ENCODE peak calls at places on chromosome 12, in eight cellular contexts. M is PC-3; T is endodermal cell; Q is tibial artery; C is neural progenitor cell; I is SK-N-SH; J is left ventricle myocardium inferior; X is CD8-positive, alpha-beta T cell. D is an unnamed sample.
A peak's percentile ranks its signal among the peaks of the same experiment; 100 is the strongest.

GRCh38 chr12:33323823-33324222 is 115.8 kb downstream of the SYT10 start:
- DNase-seq in X (no peak), C (no peak), I (no peak), J (no peak), Q (no peak), T (no peak), M (no peak), D (no peak)

GRCh38 chr12:110934093-110934852 is 13.9 kb upstream of the MYL2 start:
- DNase-seq in J (no peak), M (peak; percentile 90), Q (peak; percentile 7), T (peak; percentile 90), I (no peak), X (no peak), C (peak; percentile 38), D (no peak)

GRCh38 chr12:103326190-103326589 is 169.6 kb downstream of the C12orf42 start:
- DNase-seq in Q (no peak), M (peak; percentile 55), C (peak; percentile 50), T (peak; percentile 72), I (peak; percentile 27), J (no peak), X (no peak), D (no peak)

GRCh38 chr12:110109037-110109836 is 14.9 kb upstream of the IFT81 start:
- DNase-seq in J (peak; percentile 61), I (peak; percentile 34), C (peak; percentile 26), T (peak; percentile 87), Q (peak; percentile 97), M (peak; percentile 96), X (no peak), D (peak; percentile 99)

GRCh38 chr12:109228664-109229063 is 80.4 kb downstream of the FOXN4 start:
- DNase-seq in I (no peak), Q (no peak), T (no peak), C (no peak), J (no peak), M (peak; percentile 18), X (no peak), D (no peak)

GRCh38 chr12:98998697-98999299 is 353.7 kb downstream of the APAF1 start:
- DNase-seq in T (no peak), M (peak; percentile 79), J (no peak), X (no peak), C (peak; percentile 45), Q (no peak), I (peak; percentile 55), D (no peak)

GRCh38 chr12:23742574-23742973 is 206.9 kb downstream of the SOX5 start:
- DNase-seq in T (no peak), Q (no peak), X (no peak), C (no peak), I (no peak), M (no peak), J (no peak), D (no peak)

GRCh38 chr12:52604859-52605258 is 3.6 kb upstream of the KRT72 start:
- DNase-seq in J (no peak), I (no peak), M (no peak), C (no peak), T (peak; percentile 40), X (no peak), Q (no peak), D (no peak)

GRCh38 chr12:103455020-103455763 is 40.6 kb downstream of the C12orf42 start:
- DNase-seq in C (no peak), M (no peak), T (no peak), Q (no peak), X (no peak), I (no peak), J (no peak), D (no peak)

GRCh38 chr12:131060011-131060703 is 106.5 kb downstream of the ADGRD1 start:
- DNase-seq in M (no peak), J (no peak), I (no peak), T (peak; percentile 35), C (no peak), X (no peak), Q (peak; percentile 54), D (no peak)

GRCh38 chr12:95286713-95287112 is 69.1 kb downstream of the VEZT start:
- DNase-seq in Q (no peak), I (no peak), X (no peak), J (no peak), M (peak; percentile 35), C (no peak), T (no peak), D (no peak)

GRCh38 chr12:27462151-27462694 is 15.7 kb downstream of the SMCO2 start:
- DNase-seq in J (no peak), M (peak; percentile 73), X (no peak), Q (no peak), C (no peak), T (no peak), I (no peak), D (peak; percentile 74)

GRCh38 chr12:2322554-2323120 is 269.9 kb downstream of the CACNA1C start:
- DNase-seq in C (no peak), T (no peak), Q (no peak), I (no peak), J (no peak), M (no peak), X (no peak), D (no peak)

GRCh38 chr12:127899981-127900380 is 367.0 kb upstream of the TMEM132C start:
- DNase-seq in J (no peak), Q (no peak), C (no peak), T (no peak), X (no peak), M (no peak), I (no peak), D (no peak)

GRCh38 chr12:2891240-2892053 is 756 bp downstream of the TULP3 start:
- DNase-seq in M (peak; percentile 55), I (peak; percentile 68), T (peak; percentile 88), C (peak; percentile 83), X (no peak), Q (peak; percentile 82), J (peak; percentile 51), D (peak; percentile 58)

GRCh38 chr12:53660064-53660463 is 15.8 kb downstream of the ATP5MC2 start:
- DNase-seq in M (no peak), Q (peak; percentile 41), T (no peak), I (no peak), C (no peak), X (no peak), J (no peak), D (no peak)

GRCh38 chr12:946656-947055 is 2.8 kb downstream of the RAD52 start:
- DNase-seq in M (peak; percentile 7), T (no peak), C (no peak), I (no peak), Q (no peak), J (no peak), X (no peak), D (peak; percentile 20)

GRCh38 chr12:2384533-2385328 is 331.9 kb downstream of the CACNA1C start:
- DNase-seq in I (no peak), T (peak; percentile 71), J (no peak), Q (no peak), X (no peak), M (no peak), C (no peak), D (peak; percentile 51)

GRCh38 chr12:97716356-97716755 is 253.8 kb downstream of the RMST start:
- DNase-seq in M (peak; percentile 41), Q (no peak), X (no peak), T (peak; percentile 72), I (peak; percentile 32), J (no peak), C (peak; percentile 25), D (no peak)

GRCh38 chr12:112536367-112536730 is 117.6 kb downstream of the PTPN11 start:
- DNase-seq in M (no peak), Q (no peak), I (no peak), J (no peak), T (no peak), C (no peak), X (no peak), D (no peak)
- H3K27ac ChIP-seq in M (no peak overlapping the region), Q (no peak overlapping the region), I (no peak overlapping the region), J (no peak overlapping the region), T (no peak overlapping the region), C (no peak overlapping the region), X (no peak overlapping the region), D (no peak overlapping the region)

GRCh38 chr12:126093911-126094310 is 1028.7 kb downstream of the AACS start:
- DNase-seq in X (no peak), I (peak; percentile 40), T (peak; percentile 87), J (no peak), Q (no peak), M (peak; percentile 3), C (peak; percentile 67), D (no peak)
- H3K4me3 ChIP-seq in X (no peak overlapping the region), I (no peak overlapping the region), T (no peak overlapping the region), J (no peak overlapping the region), Q (no peak overlapping the region), M (no peak overlapping the region), C (no peak overlapping the region), D (no peak overlapping the region)

GRCh38 chr12:26298785-26299621 is 103.6 kb downstream of the SSPN start:
- DNase-seq in X (no peak), C (no peak), M (peak; percentile 95), T (no peak), Q (no peak), J (no peak), I (peak; percentile 12), D (peak; percentile 73)
- TF ChIP-seq CTCF in X (no peak), C (no peak), M (peak; percentile 71), T (peak; percentile 53), Q (no peak), J (peak; percentile 25), I (peak; percentile 62), D (peak; percentile 58)

GRCh38 chr12:117121456-117121855 is 22.2 kb upstream of the TESC start:
- DNase-seq in M (no peak), J (no peak), Q (no peak), X (no peak), T (no peak), I (no peak), C (no peak), D (no peak)
- H3K27ac ChIP-seq in M (no peak overlapping the region), J (peak overlapping the region; percentile 2), Q (no peak overlapping the region), X (no peak overlapping the region), T (no peak overlapping the region), I (no peak overlapping the region), C (no peak overlapping the region), D (no peak overlapping the region)

GRCh38 chr12:10667581-10667980 is 6.3 kb downstream of the STYK1 start:
- DNase-seq in I (no peak), Q (no peak), J (no peak), C (no peak), T (no peak), M (no peak), X (no peak), D (no peak)
- H3K4me3 ChIP-seq in I (no peak overlapping the region), Q (no peak overlapping the region), J (no peak overlapping the region), C (no peak overlapping the region), T (no peak overlapping the region), M (no peak overlapping the region), X (no peak overlapping the region), D (no peak overlapping the region)

GRCh38 chr12:124391340-124392261 is 96.7 kb downstream of the RFLNA start:
- DNase-seq in M (peak; percentile 80), C (no peak), I (no peak), T (no peak), X (peak; percentile 34), J (peak; percentile 69), Q (peak; percentile 87), D (peak; percentile 68)

GRCh38 chr12:124388038-124388676 is 93.3 kb downstream of the RFLNA start:
- DNase-seq in M (no peak), X (no peak), J (no peak), I (no peak), Q (no peak), C (no peak), T (no peak), D (no peak)

GRCh38 chr12:124390442-124391116 is 95.7 kb downstream of the RFLNA start:
- DNase-seq in I (no peak), J (peak; percentile 66), T (no peak), M (peak; percentile 83), C (no peak), Q (peak; percentile 87), X (no peak), D (peak; percentile 77)

GRCh38 chr12:124388679-124389536 is 94.0 kb downstream of the RFLNA start:
- DNase-seq in Q (peak; percentile 97), M (peak; percentile 79), J (peak; percentile 90), I (peak; percentile 93), X (peak; percentile 50), C (peak; percentile 92), T (peak; percentile 95), D (peak; percentile 76)

GRCh38 chr12:124389537-124390441 is 94.9 kb downstream of the RFLNA start:
- DNase-seq in T (no peak), Q (no peak), M (no peak), I (no peak), C (peak; percentile 59), X (no peak), J (no peak), D (no peak)
- TF ChIP-seq CTCF in T (no peak), Q (no peak), M (no peak), I (no peak), C (no peak), X (no peak), J (no peak), D (peak; percentile 20)

D was measured in brain microvascular endothelial cell.